ENCODE peak calls at places on chromosomes 12 and 14, in four cellular contexts. U is iris pigment epithelial cell; P is stimulated activated CD4-positive, alpha-beta T cell treated with anti-CD3 and anti-CD28 coated beads, Interleukin-12 subunit alpha, Interleukin-12 subunit beta, amount 100 ng/mL, for 48 hours; Q is NCI-H748 treated with DMSO at 0.1 percent for 48 hours. W is an unnamed sample.

GRCh38 chr12:14716848-14717444 is 20.5 kb upstream of the GUCY2C start:
- DNase-seq in U (peak), Q (no peak), P (peak), W (peak)

GRCh38 chr14:73240816-73241480 is 3.6 kb downstream of the PAPLN start:
- DNase-seq in U (no peak), P (no peak), Q (no peak), W (peak)

GRCh38 chr12:93183940-93184663 is 193.6 kb upstream of the NUDT4 start:
- DNase-seq in P (no peak), U (no peak), Q (no peak), W (no peak)

GRCh38 chr14:65286443-65286842 is 126.1 kb upstream of the FUT8 start:
- DNase-seq in Q (no peak), P (no peak), U (no peak), W (no peak)

GRCh38 chr14:96204151-96205058 is at the start of gene BDKRB2:
- DNase-seq in Q (peak), P (peak), U (peak), W (peak)

GRCh38 chr14:61832783-61833182 is 70.6 kb downstream of the SNAPC1 start:
- DNase-seq in Q (no peak), P (no peak), U (no peak), W (no peak)

GRCh38 chr12:90978117-90978770 is 23.3 kb upstream of the CCER1 start:
- DNase-seq in Q (peak), U (peak), P (no peak), W (peak)

GRCh38 chr12:54572881-54573280 is 15.6 kb downstream of the PPP1R1A start:
- DNase-seq in U (no peak), P (no peak), Q (no peak), W (no peak)